ENCODE peak calls at places on chromosome 5, in four cellular contexts. A is H9, G is mesenchymal stem cell, X is neuronal stem cell. I is an unnamed sample.

GRCh38 chr5:177446184-177447065 is at the start of gene PRR7:
- DNase-seq in A (peak), G (peak), X (peak), I (peak)

GRCh38 chr5:138542120-138542955 is 698 bp downstream of the ETF1 start:
- DNase-seq in X (no peak), G (no peak), A (no peak), I (peak)

GRCh38 chr5:8363133-8363532 is 494.2 kb downstream of the MTRR start:
- DNase-seq in G (no peak), A (no peak), X (no peak), I (peak)

GRCh38 chr5:107601076-107601475 is 69.7 kb downstream of the EFNA5 start:
- DNase-seq in G (no peak), A (no peak), X (no peak), I (no peak)

GRCh38 chr5:38497946-38498345 is 58.5 kb downstream of the LIFR start:
- DNase-seq in X (no peak), G (peak), A (no peak), I (peak)

GRCh38 chr5:10354048-10354872 is 765 bp downstream of the MARCHF6 start:
- DNase-seq in X (peak), A (no peak), G (peak), I (peak)

GRCh38 chr5:17151686-17152085 is 65.7 kb upstream of the BASP1 start:
- DNase-seq in X (no peak), G (peak), A (peak), I (peak)

GRCh38 chr5:37792976-37793328 is 46.9 kb downstream of the GDNF start:
- DNase-seq in X (no peak), A (no peak), G (peak), I (peak)

GRCh38 chr5:53355316-53355715 is 125.1 kb upstream of the FST start:
- DNase-seq in X (no peak), A (no peak), G (no peak), I (peak)

GRCh38 chr5:132468665-132469379 is 21.8 kb downstream of the IRF1 start:
- DNase-seq in A (no peak), X (no peak), G (no peak), I (peak)

GRCh38 chr5:151094054-151094858 is 13.4 kb upstream of the TNIP1 start:
- DNase-seq in G (peak), X (no peak), A (no peak), I (peak)

GRCh38 chr5:89457411-89458329 is 574.7 kb upstream of the MEF2C start:
- DNase-seq in X (no peak), A (no peak), G (peak), I (no peak)

GRCh38 chr5:418681-419121 is 24.3 kb upstream of the EXOC3 start:
- DNase-seq in X (no peak), G (peak), A (peak), I (peak)

GRCh38 chr5:3187846-3188425 is 407.7 kb upstream of the IRX1 start:
- DNase-seq in X (no peak), A (no peak), G (no peak), I (no peak)

GRCh38 chr5:67364381-67364970 is 167.9 kb upstream of the CD180 start:
- DNase-seq in A (no peak), G (no peak), X (no peak), I (no peak)

GRCh38 chr5:42495908-42496307 is 72.7 kb downstream of the GHR start:
- DNase-seq in G (peak), X (no peak), A (no peak), I (no peak)

GRCh38 chr5:180343846-180344327 is 9.2 kb downstream of the GFPT2 start:
- DNase-seq in A (no peak), X (no peak), G (peak), I (no peak)

GRCh38 chr5:139241139-139241538 is 43.0 kb upstream of the SIL1 start:
- DNase-seq in X (no peak), G (no peak), A (no peak), I (no peak)

GRCh38 chr5:60652206-60652605 is 47.8 kb downstream of the DEPDC1B start:
- DNase-seq in A (no peak), G (peak), X (no peak), I (peak)

GRCh38 chr5:34731435-34732232 is 75.5 kb downstream of the RAI14 start:
- DNase-seq in A (peak), X (no peak), G (no peak), I (no peak)

GRCh38 chr5:45110399-45110798 is 301.7 kb downstream of the MRPS30 start:
- DNase-seq in G (no peak), A (no peak), X (no peak), I (no peak)

GRCh38 chr5:6086871-6087270 is 291.5 kb downstream of the MED10 start:
- DNase-seq in X (no peak), A (no peak), G (no peak), I (no peak)

GRCh38 chr5:176653401-176653800 is 6.1 kb downstream of the TSPAN17 start:
- DNase-seq in G (no peak), A (no peak), X (no peak), I (peak)

GRCh38 chr5:107820339-107820880 is 149.7 kb upstream of the EFNA5 start:
- DNase-seq in X (no peak), A (no peak), G (no peak), I (peak)

GRCh38 chr5:71783891-71784290 is 64.8 kb downstream of the CARTPT start:
- DNase-seq in G (no peak), A (no peak), X (no peak), I (no peak)

GRCh38 chr5:137627293-137627692 is 108.6 kb downstream of the KLHL3 start:
- DNase-seq in A (no peak), X (no peak), G (no peak), I (no peak)

GRCh38 chr5:74127377-74128338 is 501.7 kb downstream of the ARHGEF28 start:
- DNase-seq in A (no peak), X (no peak), G (no peak), I (peak)

GRCh38 chr5:136079195-136079985 is 50.6 kb downstream of the TGFBI start:
- DNase-seq in G (peak), A (peak), X (no peak), I (no peak)

GRCh38 chr5:178121450-178122276 is 8.3 kb downstream of the N4BP3 start:
- DNase-seq in A (no peak), X (no peak), G (no peak), I (no peak)

GRCh38 chr5:108687599-108688220 is 60.0 kb upstream of the FER start:
- DNase-seq in G (no peak), A (no peak), X (no peak), I (no peak)

GRCh38 chr5:140631831-140632365 is 1.1 kb downstream of the CD14 start:
- DNase-seq in A (no peak), X (no peak), G (no peak), I (no peak)

GRCh38 chr5:60365001-60365400 is 335.0 kb downstream of the DEPDC1B start:
- DNase-seq in G (no peak), X (no peak), A (no peak), I (no peak)

GRCh38 chr5:87411586-87412416 is 929 bp downstream of the CCNH start:
- DNase-seq in A (peak), X (peak), G (peak), I (peak)
- H3K4ac ChIP-seq in A (no peak), X (no peak), G (no peak), I (peak)

DNA sequence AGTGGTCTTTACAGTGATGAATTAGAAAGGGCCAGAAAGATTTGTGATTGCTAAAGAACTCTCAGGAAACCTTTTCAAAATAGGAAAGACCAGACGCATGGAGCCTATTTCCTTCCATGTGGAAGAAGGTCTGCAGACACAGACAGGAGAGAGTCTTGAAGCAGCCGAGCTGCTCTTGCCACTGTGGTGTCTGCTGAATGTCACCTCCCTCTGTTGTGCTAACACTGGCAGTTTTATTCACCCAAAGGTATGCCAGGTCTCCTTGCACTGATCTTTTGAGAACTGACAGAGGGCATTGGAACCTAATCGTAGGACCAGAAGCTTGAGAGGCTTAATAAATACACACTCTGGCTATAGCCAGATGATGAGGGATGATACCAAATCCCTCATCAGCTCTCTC is 108.7 kb downstream of the SREK1 start:
- DNase-seq in A (no peak), X (no peak), G (no peak), I (no peak)
- H3K14ac ChIP-seq in A (no peak), X (no peak), G (peak), I (no peak)

DNA sequence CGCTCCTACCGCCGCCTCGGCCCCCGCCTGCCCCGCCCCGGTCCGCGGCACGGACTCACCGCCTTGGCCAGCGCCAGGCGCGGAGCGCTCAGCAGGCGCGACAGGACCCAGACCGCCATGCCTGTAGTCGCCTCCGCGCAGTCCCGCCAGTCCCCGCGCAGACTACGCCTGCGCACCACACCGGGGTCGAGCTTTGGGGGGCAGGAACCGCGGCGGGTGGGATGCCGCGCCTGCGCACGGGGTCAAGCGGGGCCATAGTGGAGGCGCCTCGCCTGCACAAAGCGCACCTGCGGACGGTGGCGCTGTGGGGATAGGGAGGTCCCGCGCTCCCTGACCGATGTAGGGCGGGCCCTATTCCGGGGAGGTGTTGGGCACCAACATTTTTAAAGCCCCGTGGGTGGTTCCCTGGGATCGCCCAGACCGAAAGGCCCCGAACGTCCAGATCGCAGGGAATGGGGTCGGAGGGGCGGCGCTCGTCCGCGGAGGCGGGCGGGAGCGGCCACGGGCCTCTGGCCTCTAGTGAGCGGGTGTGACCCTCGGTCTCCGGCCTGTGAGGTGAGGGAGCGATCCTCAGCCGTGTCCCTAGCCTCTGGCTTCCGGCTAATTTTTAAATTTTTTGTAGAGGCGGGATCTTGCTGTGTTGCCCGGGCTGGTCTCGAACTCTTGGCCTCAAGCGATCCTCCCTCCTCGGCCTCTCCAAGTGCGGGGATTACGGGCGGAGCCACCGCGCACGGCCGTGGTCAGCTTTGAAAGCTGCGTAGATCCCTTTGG is 70.8 kb upstream of the LPCAT1 start:
- DNase-seq in G (peak), A (peak), X (peak), I (no peak)
- H3K4ac ChIP-seq in G (no peak), A (no peak), X (no peak), I (no peak)

DNA sequence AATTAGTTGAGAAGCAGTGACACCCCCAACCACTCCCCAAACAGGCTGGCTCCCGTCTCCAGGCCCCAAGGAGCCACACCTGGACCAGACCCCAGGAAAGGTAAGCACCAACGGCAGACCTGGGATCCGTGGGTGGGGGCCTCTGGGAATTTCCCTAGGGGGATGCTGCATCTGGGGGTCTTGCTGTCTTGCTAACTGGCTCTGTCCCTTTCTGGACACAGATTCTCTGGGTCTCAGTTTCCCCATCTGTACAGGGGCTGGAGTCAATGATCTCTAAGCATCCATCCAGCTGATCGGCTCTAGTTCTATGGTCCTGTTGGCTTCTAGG is 27.9 kb upstream of the IL17B start:
- DNase-seq in A (no peak), X (no peak), G (no peak), I (no peak)
- H3K14ac ChIP-seq in A (no peak), X (no peak), G (peak), I (peak)

GRCh38 chr5:148436029-148436428 is 52.3 kb downstream of the FBXO38 start:
- DNase-seq in G (no peak), A (no peak), X (no peak), I (no peak)
- H3K4ac ChIP-seq in G (no peak), A (no peak), X (no peak), I (no peak)

GRCh38 chr5:14406554-14406849 is 175.1 kb upstream of the OTULINL start:
- DNase-seq in X (no peak), G (peak), A (no peak), I (peak)
- H3K14ac ChIP-seq in X (no peak), G (no peak), A (no peak), I (no peak)

DNA sequence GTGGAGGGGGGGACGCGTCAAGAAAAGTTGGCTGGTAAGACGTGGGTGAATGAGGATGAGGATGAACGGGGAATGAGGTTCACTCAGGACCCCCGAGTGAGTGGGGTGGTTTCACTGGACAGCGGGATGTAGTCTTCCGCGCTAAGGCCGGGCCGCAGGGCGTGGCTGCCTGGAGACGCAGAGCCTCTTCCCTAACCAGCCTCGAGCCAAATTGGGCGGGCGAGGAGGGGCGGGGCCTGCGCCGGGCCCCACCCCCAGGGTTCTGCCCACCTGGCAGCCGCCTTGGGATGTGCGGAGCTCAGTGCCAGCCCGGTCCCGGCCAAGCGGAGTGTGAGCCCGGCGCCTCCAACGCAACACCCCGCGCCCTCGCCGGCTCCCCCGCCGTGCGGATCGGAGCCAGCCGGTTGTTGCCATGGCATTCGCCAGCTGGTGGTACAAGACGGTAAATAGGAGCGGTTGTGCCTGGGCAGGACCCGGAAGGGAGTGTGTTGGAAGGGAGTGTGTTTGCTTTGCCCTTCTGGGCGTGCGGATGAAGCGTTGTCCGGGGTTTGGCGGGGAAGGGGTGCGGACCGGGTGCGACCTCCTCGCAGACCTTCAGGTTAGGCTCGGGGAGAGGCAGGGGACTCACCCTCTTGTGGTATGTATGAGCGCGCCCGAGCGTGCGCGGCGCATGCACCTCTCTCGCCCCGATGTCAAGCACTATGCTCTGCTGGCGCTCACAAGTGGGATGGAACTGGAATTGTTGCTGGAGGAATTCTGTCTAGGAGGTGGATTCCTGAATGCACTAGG is 743 bp downstream of the CAST start:
- DNase-seq in A (peak), G (peak), X (peak), I (peak)
- H3K4ac ChIP-seq in A (no peak), G (peak), X (no peak), I (peak)

GRCh38 chr5:20445326-20445860 is 457.4 kb upstream of the CDH18 start:
- DNase-seq in A (no peak), G (no peak), X (no peak), I (no peak)
- H3K14ac ChIP-seq in A (no peak), G (no peak), X (no peak), I (no peak)

DNA sequence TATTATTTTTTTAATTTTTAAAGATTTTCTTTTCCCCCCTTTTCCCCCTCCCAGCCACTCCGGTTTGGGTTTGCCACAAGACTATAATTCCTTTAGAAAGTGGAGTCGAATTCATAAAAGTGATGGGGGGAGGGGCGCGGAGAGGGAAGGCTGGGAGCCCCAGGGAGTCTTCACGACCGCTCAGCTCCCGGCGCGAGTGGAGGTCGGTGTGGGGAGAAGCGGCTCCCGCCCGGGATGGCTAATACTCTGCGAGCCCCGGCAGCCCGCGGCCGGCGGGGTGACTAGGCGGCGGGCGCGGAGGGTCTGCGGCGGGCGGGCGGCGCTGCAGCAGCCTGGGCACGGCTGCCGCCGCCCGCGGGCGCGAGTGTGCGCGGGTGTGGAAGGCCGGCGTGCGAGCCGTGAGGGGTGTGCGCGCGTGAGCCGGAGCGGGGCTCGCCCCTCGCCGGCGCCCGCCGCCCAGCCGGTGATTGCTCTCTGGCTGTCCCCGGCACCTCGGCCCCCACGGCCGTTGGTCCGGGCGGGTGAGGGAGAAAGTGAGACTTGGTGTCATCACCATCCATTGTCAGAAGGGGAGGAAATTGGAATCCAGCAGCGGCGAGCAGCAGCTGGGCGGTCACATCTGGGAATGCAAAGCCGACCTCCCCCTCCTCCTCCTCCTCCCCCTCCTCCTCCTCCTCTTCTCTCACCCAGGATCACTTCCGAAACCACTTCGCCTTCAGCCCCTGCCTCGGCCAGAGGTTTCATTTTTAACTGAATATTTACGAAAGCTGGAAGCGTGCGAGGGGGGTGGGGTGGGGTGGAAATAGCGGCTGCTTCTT is at the start of gene PARP8:
- DNase-seq in A (peak), G (peak), X (peak), I (peak)
- H3K4ac ChIP-seq in A (peak), G (peak), X (no peak), I (peak)

DNA sequence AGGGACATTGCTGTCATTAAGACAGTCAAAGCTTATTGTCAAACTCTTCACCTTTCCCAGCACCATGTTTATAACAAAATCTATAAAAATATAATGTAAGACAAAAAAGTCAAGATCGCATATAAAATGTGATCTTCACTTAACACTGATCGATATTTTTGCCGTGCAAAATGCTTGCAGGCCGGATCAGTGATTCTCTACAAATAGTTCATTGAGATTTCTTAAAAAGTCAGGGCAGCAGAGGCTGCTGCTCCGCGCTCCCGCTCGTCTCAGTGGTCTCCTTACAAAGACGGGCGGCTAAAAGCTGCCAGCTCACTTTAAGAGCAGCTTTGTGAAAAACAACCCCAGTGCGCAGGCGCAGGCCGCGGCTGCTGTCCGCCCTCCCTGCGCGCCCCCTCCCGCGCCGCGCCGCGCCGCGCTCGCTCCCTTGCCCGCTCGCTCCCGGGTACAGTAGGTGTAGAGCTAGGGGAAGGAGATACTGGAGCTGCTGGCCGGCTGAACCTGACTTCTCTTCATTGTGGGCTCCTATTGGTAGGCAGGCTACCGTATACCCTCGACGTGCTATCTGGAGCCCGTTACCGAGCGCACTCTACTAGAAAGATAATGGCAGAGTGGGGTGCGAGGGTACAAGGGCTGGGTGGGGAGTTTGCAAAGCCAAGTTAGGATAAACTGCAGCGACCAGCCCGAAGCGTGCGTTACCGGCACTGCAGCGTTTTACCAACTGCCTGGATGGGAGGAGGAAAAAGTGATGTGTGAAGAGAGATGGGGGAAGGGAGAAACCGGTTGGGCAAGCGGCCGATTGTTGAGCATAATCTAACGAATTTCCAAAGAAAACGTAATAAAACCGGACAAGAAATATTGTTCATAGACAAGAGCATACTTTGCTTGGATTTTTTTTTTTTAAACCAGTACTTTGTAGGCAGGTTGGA is at the start of gene ARRDC3:
- DNase-seq in G (peak), A (peak), X (peak), I (peak)
- H3K14ac ChIP-seq in G (peak), A (peak), X (no peak), I (peak)